ENCODE peak calls at places on chromosomes 16 and 17, in ten cellular contexts. R, E, V, A, M, C, S, G, Q and J are unnamed samples.

GRCh38 chr16:77499373-77500285 is 64.8 kb upstream of the ADAMTS18 start:
- DNase-seq in S (peak), V (peak), E (no peak), C (peak), G (peak), M (no peak), A (peak), R (peak), Q (peak), J (peak)

GRCh38 chr16:81693047-81693446 is 86.0 kb upstream of the PLCG2 start:
- DNase-seq in R (peak), S (no peak), A (no peak), E (no peak), Q (no peak), M (peak), C (no peak), V (no peak), G (no peak), J (no peak)

GRCh38 chr17:72126575-72127486 is 6.0 kb downstream of the SOX9 start:
- DNase-seq in E (no peak), V (peak), C (no peak), G (no peak), A (no peak), M (peak), R (peak), Q (no peak), S (peak), J (peak)

GRCh38 chr17:70021726-70022125 is 53.3 kb upstream of the KCNJ16 start:
- DNase-seq in M (peak), G (no peak), R (peak), Q (no peak), V (no peak), S (no peak), E (no peak), C (no peak), A (no peak), J (no peak)

GRCh38 chr17:81831563-81831956 is 1.5 kb downstream of the MCRIP1 start:
- DNase-seq in G (no peak), R (no peak), A (no peak), C (no peak), Q (no peak), M (no peak), E (no peak), S (no peak), V (no peak), J (no peak)

GRCh38 chr17:74663566-74663965 is 40.0 kb upstream of the CD300E start:
- DNase-seq in G (no peak), E (no peak), C (no peak), M (no peak), S (no peak), R (peak), A (no peak), V (no peak), Q (no peak), J (no peak)

GRCh38 chr17:46884552-46884951 is 33.2 kb downstream of the WNT9B start:
- DNase-seq in M (no peak), R (no peak), S (no peak), Q (no peak), G (no peak), E (no peak), C (peak), A (no peak), V (no peak), J (no peak)

GRCh38 chr17:67027031-67027628 is 17.2 kb upstream of the CACNG1 start:
- DNase-seq in R (peak), Q (no peak), A (peak), V (no peak), C (no peak), G (peak), S (no peak), M (peak), E (no peak), J (peak)

GRCh38 chr16:72961115-72961832 is 86.7 kb downstream of the ZFHX3 start:
- DNase-seq in Q (peak), G (no peak), M (peak), E (no peak), S (no peak), C (no peak), R (peak), V (no peak), A (no peak), J (peak)

GRCh38 chr16:56589141-56590039 is at the start of gene MT3:
- DNase-seq in Q (no peak), M (no peak), S (no peak), G (no peak), A (peak), R (peak), C (peak), E (peak), V (peak), J (no peak)

GRCh38 chr17:6556121-6557039 is at the start of gene PITPNM3:
- DNase-seq in G (no peak), C (peak), V (peak), R (no peak), Q (no peak), A (no peak), E (no peak), S (no peak), M (no peak), J (no peak)

GRCh38 chr17:50630524-50631194 is 4.0 kb upstream of the ABCC3 start:
- DNase-seq in R (no peak), M (no peak), C (peak), A (peak), S (no peak), G (no peak), E (no peak), V (peak), Q (no peak), J (peak)

GRCh38 chr16:27701381-27701780 is 151.4 kb downstream of the KATNIP start:
- DNase-seq in Q (peak), A (no peak), S (no peak), R (no peak), C (no peak), E (peak), M (no peak), G (no peak), V (no peak), J (no peak)

GRCh38 chr17:41663451-41664171 is 25.1 kb upstream of the EIF1 start:
- DNase-seq in Q (no peak), A (no peak), R (no peak), E (no peak), M (no peak), C (peak), G (no peak), V (no peak), S (no peak), J (no peak)

GRCh38 chr16:6961704-6962103 is 370.9 kb upstream of the RBFOX1 start:
- DNase-seq in Q (no peak), R (no peak), E (no peak), C (no peak), M (no peak), S (no peak), A (no peak), V (no peak), G (no peak), J (no peak)

GRCh38 chr17:48634446-48635208 is 8.5 kb upstream of the HOXB9 start:
- DNase-seq in C (peak), E (no peak), A (no peak), G (no peak), R (no peak), V (peak), M (no peak), Q (no peak), S (no peak), J (no peak)

GRCh38 chr16:69482410-69482951 is 58.1 kb downstream of the CYB5B start:
- DNase-seq in G (peak), Q (peak), E (peak), V (no peak), S (peak), M (peak), C (peak), A (peak), R (peak), J (peak)

GRCh38 chr17:52751051-52751450 is 592.5 kb upstream of the CA10 start:
- DNase-seq in R (no peak), M (no peak), Q (no peak), C (peak), A (peak), V (no peak), E (no peak), S (no peak), G (no peak), J (no peak)

GRCh38 chr16:72241930-72242329 is 70.0 kb upstream of the PMFBP1 start:
- DNase-seq in C (peak), V (peak), M (peak), A (no peak), S (peak), R (peak), G (no peak), E (no peak), Q (no peak), J (peak)

GRCh38 chr17:55545765-55546164 is 34.5 kb upstream of the SMIM36 start:
- DNase-seq in Q (no peak), R (no peak), S (no peak), C (no peak), A (no peak), M (no peak), V (no peak), G (no peak), E (no peak), J (no peak)

GRCh38 chr17:77322534-77323412 is 182.0 kb downstream of the SEC14L1 start:
- DNase-seq in C (peak), R (peak), G (peak), S (peak), V (peak), A (peak), Q (peak), M (peak), E (peak), J (peak)

GRCh38 chr16:7405166-7405565 is 72.5 kb downstream of the RBFOX1 start:
- DNase-seq in E (no peak), S (no peak), Q (no peak), G (peak), M (no peak), A (peak), V (no peak), C (peak), R (no peak), J (no peak)

GRCh38 chr17:50658602-50659001 is 23.9 kb downstream of the ABCC3 start:
- DNase-seq in Q (no peak), A (no peak), V (no peak), S (no peak), G (no peak), C (peak), E (no peak), M (no peak), R (no peak), J (no peak)

GRCh38 chr16:9159839-9160550 is 68.6 kb downstream of the HAPSTR1 start:
- DNase-seq in S (peak), Q (peak), A (no peak), V (peak), M (peak), R (peak), C (peak), E (no peak), G (peak), J (peak)

GRCh38 chr17:28700830-28701492 is 10.7 kb downstream of the PROCA1 start:
- DNase-seq in A (no peak), E (no peak), G (no peak), V (no peak), C (no peak), M (no peak), R (no peak), S (no peak), Q (no peak), J (no peak)

GRCh38 chr17:48299760-48300159 is 130.3 kb downstream of the SKAP1 start:
- DNase-seq in M (no peak), S (no peak), V (no peak), Q (no peak), E (no peak), C (no peak), A (no peak), G (no peak), R (no peak), J (no peak)

GRCh38 chr16:55498101-55498500 is 10.8 kb upstream of the LPCAT2 start:
- DNase-seq in Q (peak), V (no peak), C (peak), A (no peak), S (no peak), M (no peak), G (no peak), R (no peak), E (peak), J (no peak)

GRCh38 chr17:77119668-77120301 is 21.0 kb upstream of the SEC14L1 start:
- DNase-seq in Q (no peak), S (no peak), C (no peak), R (no peak), G (no peak), A (no peak), V (no peak), M (no peak), E (no peak), J (no peak)

GRCh38 chr16:17370233-17371013 is 100.3 kb downstream of the XYLT1 start:
- DNase-seq in G (no peak), C (no peak), E (no peak), M (peak), S (peak), R (peak), Q (no peak), V (no peak), A (no peak), J (no peak)

GRCh38 chr17:7586673-7587419 is 3.0 kb downstream of the SOX15 start:
- DNase-seq in S (no peak), G (no peak), M (no peak), R (no peak), E (no peak), Q (no peak), V (peak), A (no peak), C (peak), J (no peak)

GRCh38 chr16:70512456-70512855 is 10.9 kb downstream of the COG4 start:
- DNase-seq in C (no peak), G (no peak), E (no peak), Q (no peak), A (no peak), M (peak), R (peak), S (no peak), V (no peak), J (peak)

GRCh38 chr17:4766199-4766598 is 5.5 kb upstream of the TM4SF5 start:
- DNase-seq in M (no peak), A (no peak), Q (no peak), R (no peak), S (no peak), E (no peak), G (no peak), V (no peak), C (no peak), J (no peak)

GRCh38 chr17:62778990-62779681 is 29.0 kb downstream of the MARCHF10 start:
- DNase-seq in R (peak), G (no peak), A (no peak), C (peak), E (peak), M (peak), S (peak), Q (no peak), V (peak), J (peak)

DNA sequence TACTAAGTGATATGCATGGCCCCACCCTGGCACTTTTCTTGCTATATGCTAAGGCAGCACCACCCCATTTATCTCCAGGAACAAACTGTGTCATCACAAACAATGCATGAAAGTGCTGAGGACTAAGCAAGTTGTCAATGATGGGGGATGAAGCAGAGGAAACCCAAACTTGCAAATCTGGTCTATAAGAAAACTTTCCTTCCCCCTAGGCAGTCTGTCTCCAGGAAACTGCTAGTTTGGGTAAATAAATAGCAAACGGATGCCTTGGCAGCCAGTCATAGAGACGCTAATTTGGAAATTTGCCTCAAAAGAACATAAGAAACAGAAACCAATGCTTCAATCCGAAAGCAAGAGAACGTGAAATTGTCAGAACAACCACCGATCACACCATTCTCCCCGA is 5.6 kb upstream of the HSBP1 start:
- DNase-seq in Q (no peak), R (peak), V (no peak), A (no peak), S (peak), C (no peak), M (peak), G (no peak), E (peak), J (peak)
- H3K4me3 ChIP-seq in Q (peak), R (peak), V (no peak), A (peak), S (peak), C (no peak), M (peak), G (peak), E (no peak), J (peak)

GRCh38 chr17:68432086-68432864 is 25.0 kb downstream of the WIPI1 start:
- DNase-seq in V (no peak), E (peak), S (no peak), M (no peak), A (no peak), G (no peak), Q (no peak), C (no peak), R (no peak), J (no peak)
- TF ChIP-seq CTCF in V (no peak), E (no peak), S (no peak), M (no peak), A (no peak), G (peak), Q (no peak), C (no peak), R (no peak), J (no peak)

DNA sequence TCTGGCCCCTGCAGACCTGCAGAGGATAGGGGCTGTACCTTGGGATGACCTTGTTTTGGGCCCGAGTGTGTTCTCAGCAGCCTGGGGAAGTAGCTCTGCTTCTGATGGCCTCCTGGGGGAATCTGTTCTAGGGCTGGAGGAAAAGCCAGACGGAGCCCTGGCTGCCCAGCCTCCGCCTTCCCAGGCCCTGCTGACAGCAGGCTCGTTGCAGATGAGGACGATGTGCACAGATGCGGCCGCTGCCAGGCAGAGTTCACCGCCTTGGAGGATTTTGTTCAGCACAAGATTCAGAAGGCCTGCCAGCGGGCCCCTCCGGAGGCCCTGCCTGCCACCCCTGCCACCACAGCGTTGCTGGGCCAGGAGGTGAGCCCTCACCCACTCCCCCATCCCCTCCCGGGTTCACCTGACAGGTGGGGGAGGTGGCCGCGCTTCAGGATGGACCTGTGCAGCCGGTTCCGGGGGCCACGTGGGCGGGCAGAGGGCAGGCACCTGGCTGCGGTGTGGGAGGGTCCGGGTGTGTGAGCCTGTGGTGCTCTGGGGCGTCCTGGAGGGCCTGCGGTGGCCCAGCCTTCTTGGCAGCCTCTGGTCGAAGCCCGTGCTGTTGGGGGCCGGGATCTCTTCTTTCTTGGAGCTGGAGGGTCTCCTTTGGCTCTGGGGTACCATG is 4.9 kb downstream of the E4F1 start:
- DNase-seq in A (no peak), V (no peak), S (no peak), G (no peak), M (no peak), Q (no peak), E (no peak), C (no peak), R (no peak), J (no peak)
- H3K4me3 ChIP-seq in A (no peak), V (no peak), S (no peak), G (no peak), M (no peak), Q (no peak), E (no peak), C (no peak), R (no peak), J (no peak)

DNA sequence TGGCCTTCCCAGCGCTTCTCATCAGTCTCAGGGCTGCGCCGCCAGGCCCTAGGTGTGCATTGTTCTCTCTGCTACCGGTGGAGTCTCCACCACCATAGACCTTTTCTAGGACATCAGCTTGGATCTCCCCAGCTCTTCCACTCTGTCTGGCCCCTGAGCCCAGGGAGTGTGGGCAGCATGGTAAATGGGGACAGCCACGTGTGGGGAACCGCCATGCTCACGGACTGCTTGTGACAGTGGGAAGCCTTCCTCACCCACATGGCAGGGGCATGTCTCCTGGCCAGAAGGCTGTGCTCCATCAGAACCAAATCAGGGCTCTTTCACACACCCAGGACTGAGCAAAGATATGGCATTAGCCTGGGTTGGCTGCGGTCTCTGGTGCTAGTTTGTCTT is 51.3 kb downstream of the TNFRSF13B start:
- DNase-seq in E (peak), V (peak), S (no peak), M (no peak), C (peak), A (no peak), R (no peak), G (peak), Q (peak), J (no peak)
- TF ChIP-seq CTCF in E (no peak), V (no peak), S (no peak), M (no peak), C (no peak), A (no peak), R (no peak), G (no peak), Q (no peak), J (no peak)

DNA sequence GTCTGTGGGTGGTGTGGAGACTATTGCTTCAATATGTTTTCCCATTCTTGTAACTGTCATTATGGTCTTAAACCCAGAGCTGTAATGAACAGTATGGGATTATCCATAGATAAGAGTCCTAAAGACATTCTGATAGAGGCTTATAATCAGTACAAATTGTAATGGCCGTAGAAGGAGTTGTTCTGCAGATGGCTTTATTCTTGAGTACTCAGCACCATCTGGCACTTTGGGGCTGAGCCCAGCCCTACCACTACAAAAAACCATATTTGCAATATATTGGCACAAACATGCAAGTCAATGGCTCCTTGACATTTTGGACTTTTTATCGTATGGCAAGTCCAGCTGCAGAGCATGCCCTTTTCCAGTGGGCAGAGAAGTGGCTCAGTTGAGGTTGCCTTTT is 150.0 kb downstream of the HS3ST4 start:
- DNase-seq in Q (no peak), V (no peak), G (no peak), A (no peak), S (no peak), C (no peak), R (no peak), M (no peak), E (no peak), J (no peak)
- H3K4me3 ChIP-seq in Q (no peak), V (no peak), G (no peak), A (no peak), S (no peak), C (no peak), R (no peak), M (no peak), E (no peak), J (no peak)

DNA sequence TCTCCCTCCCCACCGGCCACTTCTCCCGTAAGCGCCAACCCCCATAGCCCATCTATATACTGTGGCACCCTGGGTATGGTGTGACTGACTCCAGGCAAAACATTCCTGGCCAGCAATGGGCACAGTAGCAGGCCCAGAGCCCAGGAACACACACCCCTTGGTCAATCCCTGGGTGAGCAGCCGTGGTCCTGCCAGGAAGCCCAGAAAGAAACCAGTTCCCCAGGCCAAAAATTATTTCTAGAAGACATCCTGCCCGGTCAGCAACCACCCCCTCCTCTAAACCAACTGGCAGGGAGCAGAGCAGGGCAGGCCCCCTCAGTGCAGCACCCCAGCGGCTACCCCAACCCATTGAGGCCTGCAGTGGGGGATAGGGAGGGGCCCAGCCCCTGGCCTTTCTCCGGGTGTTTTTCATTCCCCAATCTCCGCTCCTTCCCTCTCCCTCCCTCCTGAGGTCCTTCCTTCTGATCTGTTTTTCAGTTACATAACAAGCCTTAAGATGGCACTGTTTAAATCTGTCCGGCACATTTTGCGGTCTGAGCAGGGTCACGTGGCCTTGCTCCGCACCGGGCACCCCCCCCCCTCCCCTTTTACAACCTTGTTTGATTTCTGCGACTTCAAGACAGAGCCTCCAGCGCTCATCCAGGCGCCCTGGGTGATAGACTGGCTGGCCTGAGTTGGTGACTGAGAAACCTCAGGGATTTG is 2.0 kb downstream of the NPTX1 start:
- DNase-seq in Q (no peak), R (peak), V (no peak), M (peak), E (no peak), S (peak), A (no peak), C (peak), G (no peak), J (peak)
- TF ChIP-seq CTCF in Q (no peak), R (peak), V (no peak), M (peak), E (no peak), S (peak), A (no peak), C (no peak), G (no peak), J (peak)

GRCh38 chr16:85750021-85750826 is 672 bp downstream of the C16orf74 start:
- DNase-seq in E (no peak), S (no peak), R (peak), V (peak), A (peak), G (peak), Q (no peak), C (peak), M (peak), J (peak)
- H3K4me3 ChIP-seq in E (peak), S (peak), R (peak), V (peak), A (peak), G (peak), Q (peak), C (peak), M (peak), J (peak)